ENCODE peak calls at places on chromosomes 13 and 19, in six cellular contexts. K is body of pancreas, P is mesendoderm, D is mesothelial cell of epicardium, N is Daoy, V is HuH-7. R is an unnamed sample.

GRCh38 chr19:18418725-18419194 is 438 bp upstream of the SSBP4 start:
- DNase-seq in K (peak; percentile 52), P (no peak), D (no peak), N (no peak), V (no peak), R (no peak)

GRCh38 chr13:100721885-100722512 is 47.4 kb upstream of the TMTC4 start:
- DNase-seq in K (peak; percentile 61), P (peak; percentile 61), D (peak; percentile 33), N (peak; percentile 5), V (peak; percentile 23), R (no peak)

GRCh38 chr19:10916602-10917001 is 11.8 kb downstream of the YIPF2 start:
- DNase-seq in K (no peak), P (no peak), D (no peak), N (no peak), V (no peak), R (no peak)

GRCh38 chr19:45767881-45768643 is 990 bp downstream of the SIX5 start:
- DNase-seq in K (peak; percentile 86), P (peak; percentile 80), D (no peak), N (peak; percentile 80), V (peak; percentile 58), R (peak; percentile 88)

GRCh38 chr19:55653651-55654322 is 1.0 kb upstream of the U2AF2 start:
- DNase-seq in K (peak; percentile 99), P (peak; percentile 99), D (peak; percentile 99), N (peak; percentile 99), V (peak; percentile 98), R (peak; percentile 99)

GRCh38 chr19:58182577-58182988 is 278 bp upstream of the ZNF274 start:
- DNase-seq in K (no peak), P (no peak), D (no peak), N (no peak), V (no peak), R (no peak)

GRCh38 chr19:4064551-4065260 is 2.0 kb downstream of the ZBTB7A start:
- DNase-seq in K (peak; percentile 58), P (peak; percentile 53), D (no peak), N (peak; percentile 55), V (no peak), R (peak; percentile 84)

GRCh38 chr19:7426986-7427385 is 61.8 kb downstream of the PEX11G start:
- DNase-seq in K (no peak), P (no peak), D (no peak), N (no peak), V (no peak), R (no peak)

GRCh38 chr19:57613941-57614743 is at the start of gene ZNF134:
- DNase-seq in K (peak; percentile 93), P (peak; percentile 96), D (peak; percentile 66), N (peak; percentile 90), V (peak; percentile 95), R (peak; percentile 93)

R was measured in suprapubic skin.